ENCODE peak calls at places on chromosome 20, in five cellular contexts. R, V, X, B and S are unnamed samples.

GRCh38 chr20:18428490-18429173 is 38.2 kb downstream of the DZANK1 start:
- DNase-seq in R (peak; percentile 11), X (no peak), B (peak; percentile 62), V (no peak), S (no peak)

GRCh38 chr20:61046721-61047351 is 205.2 kb upstream of the CDH4 start:
- DNase-seq in R (no peak), X (no peak), V (no peak), B (no peak), S (no peak)

GRCh38 chr20:8798505-8798904 is 270.4 kb upstream of the PLCB4 start:
- DNase-seq in V (no peak), R (no peak), X (no peak), B (no peak), S (no peak)

GRCh38 chr20:16824664-16825063 is 76.5 kb downstream of the OTOR start:
- DNase-seq in R (no peak), X (no peak), V (no peak), B (no peak), S (no peak)

GRCh38 chr20:64224344-64225165 is 31.0 kb upstream of the PCMTD2 start:
- DNase-seq in V (no peak), X (no peak), B (no peak), R (peak; percentile 38), S (no peak)

GRCh38 chr20:25023316-25023715 is 30.8 kb upstream of the APMAP start:
- DNase-seq in R (no peak), X (no peak), V (no peak), B (no peak), S (no peak)

GRCh38 chr20:45968801-45969711 is 2.9 kb downstream of the ZNF335 start:
- DNase-seq in V (no peak), X (no peak), B (no peak), R (no peak), S (peak; percentile 45)

GRCh38 chr20:63519765-63520593 is 586 bp upstream of the PPDPF start:
- DNase-seq in X (peak; percentile 86), B (no peak), V (peak; percentile 78), R (peak; percentile 51), S (peak; percentile 73)

GRCh38 chr20:39943336-39943735 is 745.7 kb downstream of the MAFB start:
- DNase-seq in X (no peak), B (no peak), R (no peak), V (no peak), S (no peak)

GRCh38 chr20:6698056-6698455 is 69.4 kb upstream of the BMP2 start:
- DNase-seq in R (peak; percentile 94), V (no peak), B (no peak), X (no peak), S (no peak)

GRCh38 chr20:36483205-36483918 is 58.0 kb upstream of the MYL9 start:
- DNase-seq in R (no peak), B (no peak), X (no peak), V (no peak), S (no peak)

GRCh38 chr20:36479938-36480337 is 61.4 kb upstream of the MYL9 start:
- DNase-seq in B (no peak), R (no peak), X (no peak), V (no peak), S (no peak)

GRCh38 chr20:36480456-36481048 is 60.8 kb upstream of the MYL9 start:
- DNase-seq in R (no peak), X (no peak), V (no peak), B (no peak), S (no peak)

GRCh38 chr20:36482044-36482473 is 59.3 kb upstream of the MYL9 start:
- DNase-seq in V (peak; percentile 64), B (no peak), X (no peak), R (no peak), S (peak; percentile 66)

GRCh38 chr20:36481380-36482043 is 59.8 kb upstream of the MYL9 start:
- DNase-seq in X (no peak), V (no peak), B (no peak), R (no peak), S (peak; percentile 20)
- TF ChIP-seq CTCF in X (no peak), V (no peak), B (no peak), R (no peak), S (no peak)

DNA sequence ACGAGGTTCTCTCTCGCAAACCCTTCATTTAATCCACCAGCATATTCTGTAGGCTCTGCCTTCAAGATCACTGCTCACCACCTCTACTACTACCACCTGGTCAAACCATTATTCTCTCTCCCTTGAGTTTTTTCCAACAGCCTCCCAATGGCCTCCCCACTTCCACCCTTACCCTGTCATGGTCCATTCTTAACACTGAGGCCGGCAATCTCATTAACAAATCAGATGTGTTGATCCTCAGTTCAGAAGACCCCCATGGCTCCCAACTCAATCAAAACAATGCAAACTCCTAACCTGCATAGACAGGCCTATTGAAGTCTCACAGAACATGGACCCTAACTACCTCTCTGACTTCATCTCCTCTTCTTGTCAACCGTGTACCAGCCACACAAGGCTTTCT is 2.2 kb downstream of the AURKA start:
- DNase-seq in V (no peak), B (no peak), R (no peak), X (no peak), S (no peak)
- H3K36me3 ChIP-seq in V (peaks cover 14% of the 10 kb centered on the region), B (no peaks in the 10 kb centered on the region), R (peaks cover 48% of the 10 kb centered on the region), X (peaks cover 33% of the 10 kb centered on the region), S (no peaks in the 10 kb centered on the region)

GRCh38 chr20:62056975-62057374 is 8.7 kb downstream of the TAF4 start:
- DNase-seq in R (no peak), X (no peak), V (no peak), B (no peak), S (no peak)

GRCh38 chr20:62054451-62054953 is 11.2 kb downstream of the TAF4 start:
- DNase-seq in X (peak; percentile 31), R (no peak), B (no peak), V (no peak), S (no peak)

GRCh38 chr20:62055106-62055861 is 10.4 kb downstream of the TAF4 start:
- DNase-seq in B (no peak), X (no peak), V (no peak), R (no peak), S (no peak)

GRCh38 chr20:62058941-62059340 is 6.7 kb downstream of the TAF4 start:
- DNase-seq in X (no peak), B (no peak), V (no peak), R (no peak), S (no peak)

DNA sequence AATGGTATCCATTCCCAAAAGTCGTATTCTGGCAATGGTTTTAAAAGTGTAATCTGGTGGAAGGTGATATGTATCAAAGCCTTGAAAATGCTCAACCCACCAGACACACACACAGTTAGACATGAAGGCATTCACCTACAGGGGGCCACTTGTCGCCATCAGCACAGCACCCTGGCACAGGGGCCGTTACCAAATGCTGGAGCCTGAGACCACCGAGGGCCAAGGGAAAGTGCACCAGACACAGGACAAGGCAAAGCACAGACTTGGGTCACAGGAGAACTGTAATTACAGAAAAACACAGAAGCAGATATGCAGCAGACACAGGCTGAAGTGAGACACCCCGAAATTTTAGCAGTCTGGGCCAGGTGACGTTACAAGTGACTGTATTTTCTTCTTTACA is 9.3 kb downstream of the TAF4 start:
- DNase-seq in B (no peak), X (no peak), V (no peak), R (no peak), S (no peak)
- TF ChIP-seq CTCF in B (no peak), X (no peak), V (no peak), R (no peak), S (no peak)

DNA sequence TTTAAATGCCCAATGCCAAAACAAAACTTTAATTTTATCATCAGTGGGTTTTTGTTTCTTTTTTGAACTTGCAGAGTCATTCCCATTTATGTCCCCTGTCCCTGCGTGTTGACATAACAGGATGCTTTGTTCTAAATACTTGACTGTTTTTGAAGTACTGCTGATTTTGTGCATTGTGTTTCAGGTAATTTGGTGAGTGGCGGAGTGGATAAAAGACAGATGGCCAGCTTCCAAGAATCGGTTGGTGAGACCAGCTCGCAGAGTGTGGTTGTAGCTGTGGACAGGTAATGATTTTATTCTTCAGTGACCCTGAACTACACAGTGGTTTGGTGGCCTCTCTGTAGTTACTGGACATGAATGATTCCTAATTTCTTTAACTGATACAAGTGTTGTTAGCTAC is 50.5 kb upstream of the CSE1L start:
- DNase-seq in V (peak; percentile 6), R (no peak), B (no peak), X (no peak), S (no peak)
- H3K36me3 ChIP-seq in V (peaks cover 79% of the 10 kb centered on the region), R (peaks cover 78% of the 10 kb centered on the region), B (peaks cover 91% of the 10 kb centered on the region), X (peaks cover 44% of the 10 kb centered on the region), S (peaks cover 100% of the 10 kb centered on the region)

GRCh38 chr20:62245911-62246280 is 7.6 kb downstream of the OSBPL2 start:
- DNase-seq in X (no peak), V (no peak), R (no peak), B (no peak), S (no peak)

GRCh38 chr20:62242196-62242595 is 3.9 kb downstream of the OSBPL2 start:
- DNase-seq in V (no peak), B (no peak), X (no peak), R (no peak), S (no peak)

GRCh38 chr20:62244644-62245108 is 6.4 kb downstream of the OSBPL2 start:
- DNase-seq in X (no peak), B (no peak), V (no peak), R (no peak), S (no peak)

GRCh38 chr20:62243106-62243505 is 4.8 kb downstream of the OSBPL2 start:
- DNase-seq in R (no peak), B (no peak), X (no peak), V (no peak), S (no peak)

GRCh38 chr20:62243906-62244515 is 5.7 kb downstream of the OSBPL2 start:
- DNase-seq in X (no peak), V (no peak), B (no peak), R (no peak), S (no peak)
- TF ChIP-seq CTCF in X (no peak), V (no peak), B (no peak), R (no peak), S (no peak)

GRCh38 chr20:13765868-13766416 is 18.8 kb downstream of the ESF1 start:
- DNase-seq in B (no peak), X (no peak), R (no peak), V (no peak), S (no peak)
- H3K36me3 ChIP-seq in B (peaks cover 61% of the 10 kb centered on the region), X (peaks cover 41% of the 10 kb centered on the region), R (peaks cover 71% of the 10 kb centered on the region), V (peaks cover 73% of the 10 kb centered on the region), S (peaks cover 78% of the 10 kb centered on the region)